ENCODE peak calls at places on chromosomes 12 and 14, in four cellular contexts. X, D, L and E are unnamed samples.

GRCh38 chr12:51759175-51759574 is 89.3 kb downstream of the FIGNL2 start:
- DNase-seq in X (no peak), D (no peak), L (peak; percentile 24), E (no peak)

GRCh38 chr12:89205517-89205916 is 146.8 kb downstream of the DUSP6 start:
- DNase-seq in X (no peak), D (no peak), L (no peak), E (no peak)

GRCh38 chr14:65242732-65243134 is 140.4 kb upstream of the MAX start:
- DNase-seq in X (no peak), D (no peak), L (no peak), E (no peak)

GRCh38 chr14:68392393-68393085 is 400.3 kb downstream of the ZFP36L1 start:
- DNase-seq in X (peak; percentile 89), D (no peak), L (no peak), E (peak; percentile 17)

GRCh38 chr14:97838986-97839385 is 1041.8 kb downstream of the VRK1 start:
- DNase-seq in X (no peak), D (peak; percentile 94), L (no peak), E (no peak)

GRCh38 chr12:64081020-64081419 is 141.1 kb downstream of the KICS2 start:
- DNase-seq in X (no peak), D (no peak), L (no peak), E (no peak)

GRCh38 chr12:64323476-64324225 is 66.9 kb downstream of the C12orf56 start:
- DNase-seq in X (no peak), D (no peak), L (no peak), E (no peak)

GRCh38 chr14:59245809-59246295 is 57.4 kb downstream of the DAAM1 start:
- DNase-seq in X (no peak), D (no peak), L (peak; percentile 43), E (no peak)

GRCh38 chr14:73762375-73762822 is 48.2 kb upstream of the PNMA1 start:
- DNase-seq in X (no peak), D (no peak), L (no peak), E (no peak)

GRCh38 chr14:85907536-85907935 is 377.6 kb downstream of the FLRT2 start:
- DNase-seq in X (no peak), D (no peak), L (no peak), E (no peak)

GRCh38 chr14:104356738-104357688 is 218.6 kb downstream of the KIF26A start:
- DNase-seq in X (no peak), D (no peak), L (no peak), E (no peak)

GRCh38 chr12:25241171-25242020 is 9.3 kb downstream of the KRAS start:
- DNase-seq in X (peak; percentile 51), D (peak; percentile 14), L (no peak), E (peak; percentile 10)

GRCh38 chr12:96085475-96085874 is 50.1 kb upstream of the LTA4H start:
- DNase-seq in X (no peak), D (no peak), L (no peak), E (no peak)